ENCODE peak calls at places on chromosome 15, in four cellular contexts. E is GM18507, W is substantia nigra, K is activated T-helper 1 cell treated with Interleukin-2 at 50 U/mL for 16 hours. S is an unnamed sample.

GRCh38 chr15:63256433-63256884 is 20.9 kb upstream of the APH1B start:
- DNase-seq in E (no peak), W (no peak), K (no peak), S (no peak)

GRCh38 chr15:45458746-45459403 is 63.7 kb downstream of the SLC30A4 start:
- DNase-seq in E (no peak), W (peak; percentile 9), K (peak; percentile 67), S (peak; percentile 81)

GRCh38 chr15:78715439-78715838 is 74.4 kb upstream of the CHRNB4 start:
- DNase-seq in E (no peak), W (no peak), K (no peak), S (no peak)

GRCh38 chr15:64619880-64620839 is 155.2 kb downstream of the RBPMS2 start:
- DNase-seq in E (no peak), W (no peak), K (no peak), S (no peak)

GRCh38 chr15:23038741-23039150 is 623 bp downstream of the TUBGCP5 start:
- DNase-seq in E (no peak), W (no peak), K (no peak), S (no peak)

GRCh38 chr15:35136552-35136951 is 51.5 kb upstream of the NANOGP8 start:
- DNase-seq in E (peak; percentile 29), W (no peak), K (no peak), S (no peak)

GRCh38 chr15:78211189-78211921 is 23.0 kb downstream of the ACSBG1 start:
- DNase-seq in E (no peak), W (no peak), K (no peak), S (peak; percentile 79)

GRCh38 chr15:24696201-24696600 is 20.6 kb downstream of the NPAP1 start:
- DNase-seq in E (no peak), W (no peak), K (no peak), S (no peak)

GRCh38 chr15:49212897-49213296 is 42.9 kb downstream of the GALK2 start:
- DNase-seq in E (no peak), W (no peak), K (no peak), S (no peak)

GRCh38 chr15:60982249-60982932 is 246.7 kb downstream of the RORA start:
- DNase-seq in E (no peak), W (no peak), K (no peak), S (no peak)

GRCh38 chr15:65055201-65055870 is 10.1 kb downstream of the SLC51B start:
- DNase-seq in E (no peak), W (no peak), K (no peak), S (no peak)

GRCh38 chr15:79978260-79978659 is 7.3 kb upstream of the BCL2A1 start:
- DNase-seq in E (no peak), W (no peak), K (no peak), S (no peak)

GRCh38 chr15:36484038-36484778 is 95.2 kb upstream of the CDIN1 start:
- DNase-seq in E (no peak), W (no peak), K (no peak), S (no peak)

GRCh38 chr15:48800811-48801460 is 9.9 kb downstream of the CEP152 start:
- DNase-seq in E (no peak), W (no peak), K (no peak), S (peak; percentile 57)

GRCh38 chr15:59437777-59438574 is at the start of gene FAM81A:
- DNase-seq in E (peak; percentile 87), W (peak; percentile 57), K (peak; percentile 7), S (peak; percentile 78)

GRCh38 chr15:40295870-40296560 is 11.7 kb downstream of the PLCB2 start:
- DNase-seq in E (no peak), W (no peak), K (no peak), S (no peak)

GRCh38 chr15:99070268-99070667 is 34.6 kb upstream of the SYNM start:
- DNase-seq in E (no peak), W (no peak), K (no peak), S (no peak)

GRCh38 chr15:80562033-80562432 is 133.1 kb upstream of the ABHD17C start:
- DNase-seq in E (no peak), W (no peak), K (no peak), S (no peak)

GRCh38 chr15:89630974-89631901 is 24.0 kb downstream of the KIF7 start:
- DNase-seq in E (no peak), W (no peak), K (no peak), S (no peak)

GRCh38 chr15:98843844-98844243 is 163.7 kb downstream of the PGPEP1L start:
- DNase-seq in E (no peak), W (no peak), K (no peak), S (no peak)

GRCh38 chr15:82058026-82058425 is 12.2 kb upstream of the MEX3B start:
- DNase-seq in E (no peak), W (no peak), K (no peak), S (no peak)

GRCh38 chr15:40249477-40250303 is 10.8 kb downstream of the PAK6 start:
- DNase-seq in E (no peak), W (no peak), K (no peak), S (no peak)

GRCh38 chr15:68389936-68390790 is 41.8 kb downstream of the ITGA11 start:
- DNase-seq in E (peak; percentile 56), W (no peak), K (no peak), S (no peak)

GRCh38 chr15:73908030-73908821 is 18.0 kb upstream of the LOXL1 start:
- DNase-seq in E (peak; percentile 55), W (peak; percentile 46), K (peak; percentile 44), S (peak; percentile 51)

GRCh38 chr15:42210703-42211102 is 2.6 kb upstream of the VPS39 start:
- DNase-seq in E (no peak), W (no peak), K (no peak), S (no peak)

GRCh38 chr15:46442196-46442595 is 807.4 kb downstream of the SQOR start:
- DNase-seq in E (no peak), W (no peak), K (no peak), S (no peak)

GRCh38 chr15:63387741-63388468 is 6.3 kb upstream of the CA12 start:
- DNase-seq in E (no peak), W (no peak), K (no peak), S (no peak)

GRCh38 chr15:101520395-101520794 is 30.9 kb upstream of the PCSK6 start:
- DNase-seq in E (no peak), W (no peak), K (no peak), S (peak; percentile 84)

GRCh38 chr15:72195101-72195511 is 2.5 kb downstream of the GRAMD2A start:
- DNase-seq in E (no peak), W (no peak), K (no peak), S (peak; percentile 48)

GRCh38 chr15:92666780-92667179 is 11.2 kb upstream of the FAM174B start:
- DNase-seq in E (no peak), W (no peak), K (no peak), S (no peak)

GRCh38 chr15:70074380-70074779 is 23.3 kb downstream of the TLE3 start:
- DNase-seq in E (no peak), W (no peak), K (no peak), S (no peak)

GRCh38 chr15:43214592-43215295 is 6.1 kb downstream of the EPB42 start:
- DNase-seq in E (no peak), W (no peak), K (no peak), S (no peak)

GRCh38 chr15:67067161-67067853 is 1.9 kb downstream of the SMAD3 start:
- DNase-seq in E (no peak), W (no peak), K (no peak), S (no peak)

GRCh38 chr15:33243869-33244268 is 49.4 kb upstream of the FMN1 start:
- DNase-seq in E (no peak), W (no peak), K (no peak), S (no peak)

GRCh38 chr15:100311099-100311751 is 30.6 kb downstream of the ADAMTS17 start:
- DNase-seq in E (no peak), W (no peak), K (no peak), S (peak; percentile 21)

GRCh38 chr15:42085236-42085605 is 9.1 kb downstream of the PLA2G4D start:
- DNase-seq in E (no peak), W (no peak), K (no peak), S (no peak)

S was measured in globus pallidus.